ENCODE peak calls at places on chromosomes 5 and 9, in six cellular contexts. H is bronchial epithelial cell; J is NCI-H82; C is GM03348; D is activated CD8-positive, alpha-beta memory T cell treated with anti-CD3 and anti-CD28 coated beads, Interleukin-2, amount 10 ng/mL, durations not matched to agents 7 days and 5 days; P is left ventricle myocardium inferior. E is an unnamed sample.

GRCh38 chr5:24208540-24209141 is 436.1 kb downstream of the CDH10 start:
- DNase-seq in J (peak), D (no peak), P (no peak), C (no peak), H (no peak), E (no peak)

GRCh38 chr5:165321912-165322311 is 1816.5 kb downstream of the MAT2B start:
- DNase-seq in D (no peak), J (no peak), H (peak), C (peak), P (no peak), E (no peak)

GRCh38 chr5:10695759-10696543 is 65.1 kb downstream of the DAP start:
- DNase-seq in H (no peak), C (peak), P (no peak), D (no peak), J (no peak), E (no peak)

GRCh38 chr9:3441197-3441816 is 84.5 kb downstream of the RFX3 start:
- DNase-seq in J (peak), D (peak), C (peak), P (no peak), H (peak), E (peak)

GRCh38 chr9:131578778-131579504 is 33.6 kb downstream of the PRRT1B start:
- DNase-seq in P (no peak), H (no peak), C (no peak), D (peak), J (no peak), E (no peak)

GRCh38 chr9:38243993-38244392 is 148.5 kb upstream of the ALDH1B1 start:
- DNase-seq in J (peak), D (peak), P (no peak), H (no peak), C (no peak), E (no peak)

GRCh38 chr9:708556-709432 is 132.7 kb upstream of the DMRT1 start:
- DNase-seq in C (no peak), P (no peak), J (no peak), H (peak), D (no peak), E (peak)

GRCh38 chr5:159971931-159972461 is 36.9 kb upstream of the TTC1 start:
- DNase-seq in H (no peak), P (no peak), C (peak), J (peak), D (no peak), E (no peak)

GRCh38 chr9:116137581-116137980 is 16.0 kb upstream of the PAPPA start:
- DNase-seq in J (no peak), D (no peak), H (no peak), P (no peak), C (no peak), E (no peak)

GRCh38 chr5:34511063-34511462 is 145.1 kb upstream of the RAI14 start:
- DNase-seq in D (no peak), J (no peak), P (no peak), C (no peak), H (peak), E (no peak)

GRCh38 chr5:168965638-168966037 is 335.3 kb downstream of the SLIT3 start:
- DNase-seq in P (no peak), H (no peak), C (no peak), D (no peak), J (no peak), E (no peak)

GRCh38 chr9:92983984-92984589 is 36.8 kb downstream of the FGD3 start:
- DNase-seq in H (no peak), P (no peak), J (peak), D (no peak), C (no peak), E (no peak)

GRCh38 chr9:98365227-98365669 is 109.8 kb upstream of the TBC1D2 start:
- DNase-seq in D (no peak), H (peak), P (no peak), C (no peak), J (peak), E (no peak)

GRCh38 chr5:151130922-151131891 is 26.4 kb downstream of the ANXA6 start:
- DNase-seq in J (peak), C (no peak), D (no peak), H (no peak), P (no peak), E (no peak)

GRCh38 chr5:93599427-93600146 is 16.6 kb downstream of the NR2F1 start:
- DNase-seq in C (no peak), J (no peak), P (no peak), H (no peak), D (no peak), E (no peak)

GRCh38 chr5:141095263-141095641 is 837 bp downstream of the PCDHB2 start:
- DNase-seq in H (no peak), P (no peak), D (no peak), C (peak), J (no peak), E (no peak)

GRCh38 chr5:143782588-143783386 is 29.2 kb upstream of the HMHB1 start:
- DNase-seq in D (no peak), C (no peak), H (no peak), P (no peak), J (peak), E (no peak)

GRCh38 chr9:81874228-81874627 is 54.0 kb upstream of the SPATA31D4 start:
- DNase-seq in D (no peak), J (no peak), H (no peak), P (no peak), C (no peak), E (no peak)

GRCh38 chr5:59588922-59589321 is 304.6 kb downstream of the PDE4D start:
- DNase-seq in H (peak), P (no peak), C (peak), D (no peak), J (peak), E (no peak)

GRCh38 chr5:45385321-45386058 is 310.7 kb downstream of the HCN1 start:
- DNase-seq in H (peak), D (no peak), C (no peak), J (no peak), P (no peak), E (peak)

GRCh38 chr9:134321957-134322741 is 4.1 kb upstream of the RXRA start:
- DNase-seq in D (no peak), J (no peak), P (peak), H (no peak), C (no peak), E (no peak)

GRCh38 chr9:111914749-111915424 is 18.3 kb downstream of the UGCG start:
- DNase-seq in J (peak), P (no peak), C (no peak), H (no peak), D (no peak), E (no peak)

GRCh38 chr5:97501965-97502305 is 318.9 kb upstream of the RIOK2 start:
- DNase-seq in J (no peak), C (no peak), D (no peak), P (no peak), H (peak), E (no peak)